ENCODE peak calls at places on chromosome 2, in nine cellular contexts. I is thoracic aorta, S is transverse colon, D is left lung, X is Peyer's patch, N is prostate gland, H is IMR-90, Z is hepatocyte, T is left ventricle myocardium inferior. R is an unnamed sample.

GRCh38 chr2:203225423-203226039 is 13.3 kb upstream of the CYP20A1 start:
- DNase-seq in I (no peak), S (no peak), D (no peak), X (no peak), N (no peak), H (peak), Z (peak), T (no peak), R (no peak)

GRCh38 chr2:60552096-60552850 is 1.2 kb downstream of the BCL11A start:
- DNase-seq in I (no peak), S (no peak), D (no peak), X (peak), N (no peak), H (no peak), Z (peak), T (no peak), R (no peak)

GRCh38 chr2:70641263-70641784 is 87.7 kb upstream of the TGFA start:
- DNase-seq in I (no peak), S (no peak), D (no peak), X (no peak), N (no peak), H (peak), Z (no peak), T (no peak), R (no peak)

GRCh38 chr2:190871539-190871938 is 9.1 kb upstream of the GLS start:
- DNase-seq in I (no peak), S (no peak), D (no peak), X (no peak), N (no peak), H (no peak), Z (no peak), T (no peak), R (no peak)

GRCh38 chr2:104862061-104862941 is 8.4 kb downstream of the POU3F3 start:
- DNase-seq in I (no peak), S (no peak), D (no peak), X (no peak), N (no peak), H (no peak), Z (no peak), T (no peak), R (no peak)

GRCh38 chr2:165778653-165779451 is 15.2 kb downstream of the GALNT3 start:
- DNase-seq in I (no peak), S (no peak), D (no peak), X (no peak), N (no peak), H (no peak), Z (no peak), T (no peak), R (no peak)

GRCh38 chr2:191539068-191539467 is 138.9 kb upstream of the NABP1 start:
- DNase-seq in I (no peak), S (no peak), D (no peak), X (no peak), N (no peak), H (peak), Z (peak), T (no peak), R (no peak)

GRCh38 chr2:31865215-31865614 is 145.6 kb downstream of the MEMO1 start:
- DNase-seq in I (no peak), S (no peak), D (no peak), X (no peak), N (no peak), H (no peak), Z (no peak), T (no peak), R (no peak)

GRCh38 chr2:3588084-3588483 is 6.8 kb upstream of the COLEC11 start:
- DNase-seq in I (no peak), S (no peak), D (no peak), X (no peak), N (no peak), H (no peak), Z (no peak), T (no peak), R (peak)

GRCh38 chr2:1482981-1483380 is 69.7 kb downstream of the TPO start:
- DNase-seq in I (no peak), S (no peak), D (no peak), X (peak), N (no peak), H (no peak), Z (no peak), T (no peak), R (peak)

GRCh38 chr2:150109912-150110311 is 377.6 kb downstream of the RND3 start:
- DNase-seq in I (no peak), S (no peak), D (no peak), X (no peak), N (no peak), H (no peak), Z (no peak), T (no peak), R (no peak)

GRCh38 chr2:64220285-64220684 is 76.1 kb upstream of the PELI1 start:
- DNase-seq in I (no peak), S (no peak), D (no peak), X (no peak), N (no peak), H (no peak), Z (no peak), T (no peak), R (no peak)

GRCh38 chr2:64218137-64218536 is 73.9 kb upstream of the PELI1 start:
- DNase-seq in I (no peak), S (no peak), D (no peak), X (no peak), N (no peak), H (no peak), Z (no peak), T (no peak), R (no peak)

GRCh38 chr2:64214281-64215115 is 70.3 kb upstream of the PELI1 start:
- DNase-seq in I (no peak), S (peak), D (peak), X (no peak), N (no peak), H (no peak), Z (no peak), T (no peak), R (no peak)

GRCh38 chr2:64213607-64214275 is 69.5 kb upstream of the PELI1 start:
- DNase-seq in I (no peak), S (no peak), D (no peak), X (no peak), N (no peak), H (no peak), Z (no peak), T (no peak), R (no peak)

GRCh38 chr2:64217198-64217869 is 73.1 kb upstream of the PELI1 start:
- DNase-seq in I (no peak), S (no peak), D (no peak), X (no peak), N (no peak), H (no peak), Z (no peak), T (no peak), R (no peak)
- TF ChIP-seq CTCF in I (no peak), S (no peak), D (no peak), X (no peak), N (no peak), H (no peak), Z (no peak), T (no peak), R (no peak)

GRCh38 chr2:236903978-236904377 is 181.7 kb upstream of the COPS8 start:
- DNase-seq in I (no peak), S (no peak), D (no peak), X (no peak), N (no peak), H (no peak), Z (no peak), T (no peak), R (no peak)
- H3K27ac ChIP-seq in I (no peak), S (no peak), D (no peak), X (no peak), N (no peak), H (no peak), Z (no peak), T (no peak), R (no peak)

DNA sequence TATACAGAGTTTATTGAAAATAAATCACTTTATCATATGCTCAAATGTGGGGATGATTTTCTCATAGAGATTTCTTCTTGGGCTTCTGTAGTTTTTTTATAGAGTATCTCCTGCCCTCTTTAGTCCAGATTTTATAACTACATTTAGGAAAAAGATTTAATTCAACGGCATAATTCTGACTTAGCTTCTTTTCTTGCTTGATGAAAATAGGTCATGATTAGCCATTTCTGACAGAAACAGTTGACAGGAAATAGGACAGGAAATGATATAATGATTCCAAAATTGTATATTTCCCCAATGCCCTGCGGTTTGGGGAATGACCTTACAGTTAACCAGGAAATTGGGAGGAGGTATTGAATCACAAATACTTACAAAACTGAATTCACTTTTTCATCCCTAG is 1531.9 kb upstream of the ACVR2A start:
- DNase-seq in I (no peak), S (no peak), D (no peak), X (no peak), N (no peak), H (peak), Z (no peak), T (no peak), R (no peak)
- TF ChIP-seq CTCF in I (no peak), S (peak), D (peak), X (no peak), N (no peak), H (peak), Z (peak), T (peak), R (no peak)

DNA sequence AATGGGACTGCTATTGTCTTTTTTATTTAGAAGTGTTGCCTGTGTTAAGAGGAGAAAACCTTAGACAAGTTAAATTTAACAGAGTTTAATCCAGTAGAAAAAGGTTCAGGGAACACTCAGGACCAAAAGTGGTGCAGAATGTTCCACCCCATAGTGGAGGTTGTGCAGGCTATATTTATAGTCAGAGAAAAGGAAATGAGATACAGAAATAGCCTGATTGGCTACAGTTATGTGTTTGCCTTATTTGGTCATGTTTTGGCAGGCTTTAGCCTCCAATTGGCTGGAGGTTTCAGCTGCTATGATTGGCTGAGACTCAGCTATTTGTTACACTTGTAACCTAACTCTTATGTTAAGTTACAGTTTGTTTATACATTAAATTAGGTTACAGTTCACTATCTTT is 4.1 kb downstream of the STAMBP start:
- DNase-seq in I (no peak), S (no peak), D (no peak), X (no peak), N (no peak), H (peak), Z (no peak), T (no peak), R (no peak)
- H3K27ac ChIP-seq in I (peak), S (peak), D (no peak), X (peak), N (peak), H (no peak), Z (no peak), T (peak), R (no peak)

DNA sequence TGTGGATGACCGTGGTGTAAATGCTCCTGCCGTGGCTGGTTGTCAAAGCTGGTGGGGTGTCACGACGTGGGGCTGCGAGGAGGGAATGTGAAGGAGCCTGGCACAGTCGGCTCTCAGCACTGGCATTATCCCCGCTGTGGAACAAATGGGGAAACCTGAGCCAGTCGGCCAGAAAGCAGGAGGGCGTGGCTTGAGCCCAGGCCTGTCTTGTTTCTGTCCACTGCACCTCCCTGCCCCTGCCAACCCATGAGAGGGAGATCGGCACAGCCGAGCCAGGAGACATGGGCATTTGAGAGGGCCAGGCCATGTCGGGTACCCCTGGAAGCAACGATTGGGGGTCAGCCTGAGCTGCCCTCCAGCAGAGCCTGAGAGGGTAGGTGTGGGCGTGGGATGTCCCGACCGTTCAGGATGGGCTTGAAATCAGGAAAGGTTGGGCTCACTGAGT is 44.5 kb downstream of the PDIA6 start:
- DNase-seq in I (no peak), S (no peak), D (no peak), X (no peak), N (no peak), H (no peak), Z (no peak), T (peak), R (no peak)
- TF ChIP-seq CTCF in I (no peak), S (no peak), D (no peak), X (no peak), N (no peak), H (no peak), Z (no peak), T (no peak), R (no peak)

GRCh38 chr2:240136671-240137292 is 677 bp upstream of the COPS9 start:
- DNase-seq in I (no peak), S (peak), D (no peak), X (peak), N (no peak), H (no peak), Z (no peak), T (no peak), R (peak)
- H3K27ac ChIP-seq in I (peak), S (peak), D (no peak), X (peak), N (peak), H (peak), Z (no peak), T (peak), R (no peak)

DNA sequence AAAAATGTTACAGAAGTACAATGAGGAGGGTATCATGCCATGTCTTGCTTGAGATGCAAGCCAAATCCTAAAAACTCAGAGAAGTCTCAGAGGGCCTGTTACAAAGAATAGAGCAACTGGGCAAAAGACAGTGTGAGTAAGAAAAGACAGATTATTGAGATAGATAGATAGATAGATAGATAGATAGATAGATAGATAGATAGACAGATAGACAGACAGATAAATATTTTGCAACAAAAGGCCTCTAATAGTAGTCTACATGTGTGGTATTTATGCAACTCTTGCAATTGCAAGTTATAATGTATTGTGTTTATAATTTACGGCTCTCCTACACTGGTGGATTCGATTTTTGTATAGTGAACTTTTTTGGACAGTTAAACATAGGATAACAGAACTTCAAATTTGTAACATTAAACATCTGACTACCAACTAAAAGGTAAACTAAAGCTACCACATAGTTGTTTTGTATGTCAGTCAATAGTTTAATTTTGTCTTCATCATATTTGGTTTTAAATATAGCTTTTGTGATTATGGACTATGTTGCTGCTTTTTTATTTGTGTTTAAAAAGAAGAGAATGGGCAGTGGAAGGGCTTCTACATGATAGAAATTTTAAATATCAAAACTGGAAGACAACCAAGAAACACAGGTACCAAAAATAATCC is 740.7 kb upstream of the LRRTM4 start:
- DNase-seq in I (no peak), S (no peak), D (no peak), X (no peak), N (no peak), H (no peak), Z (no peak), T (no peak), R (no peak)
- TF ChIP-seq CTCF in I (no peak), S (no peak), D (no peak), X (no peak), N (no peak), H (no peak), Z (no peak), T (no peak), R (no peak)

GRCh38 chr2:9162841-9163240 is 43.8 kb upstream of the ASAP2 start:
- DNase-seq in I (no peak), S (no peak), D (no peak), X (no peak), N (no peak), H (no peak), Z (no peak), T (no peak), R (no peak)
- H3K27ac ChIP-seq in I (peak), S (no peak), D (no peak), X (no peak), N (no peak), H (peak), Z (no peak), T (no peak), R (peak)

GRCh38 chr2:39492095-39492590 is 55.1 kb upstream of the MAP4K3 start:
- DNase-seq in I (no peak), S (no peak), D (no peak), X (no peak), N (no peak), H (peak), Z (peak), T (no peak), R (no peak)
- TF ChIP-seq CTCF in I (no peak), S (no peak), D (no peak), X (no peak), N (no peak), H (no peak), Z (no peak), T (no peak), R (no peak)

R was measured in coronary artery.